ENCODE peak calls at places on chromosomes 6 and 20, in nine cellular contexts. T, Z, C, S, H, M, E, O and N are unnamed samples.

GRCh38 chr6:134420638-134421181 is 102.8 kb upstream of the SGK1 start:
- DNase-seq in M (no peak), S (no peak), T (no peak), C (no peak), E (no peak), H (no peak), O (no peak), Z (no peak), N (no peak)

GRCh38 chr20:1185781-1186334 is 1.1 kb upstream of the TMEM74B start:
- DNase-seq in O (no peak), E (peak), S (peak), H (no peak), C (peak), Z (peak), T (no peak), M (peak), N (no peak)

GRCh38 chr20:32418376-32418775 is 60.2 kb downstream of the ASXL1 start:
- DNase-seq in C (no peak), M (no peak), O (no peak), E (no peak), Z (no peak), S (no peak), H (no peak), T (no peak), N (no peak)

GRCh38 chr6:64330694-64331309 is 695.2 kb downstream of the PHF3 start:
- DNase-seq in O (no peak), E (peak), Z (no peak), T (peak), S (peak), M (peak), H (no peak), C (peak), N (peak)

GRCh38 chr20:63693079-63693974 is 3.1 kb upstream of the TNFRSF6B start:
- DNase-seq in E (no peak), O (peak), T (peak), H (peak), C (no peak), Z (no peak), S (no peak), M (no peak), N (no peak)

GRCh38 chr6:52512199-52512598 is 64.7 kb downstream of the TRAM2 start:
- DNase-seq in Z (peak), E (no peak), M (peak), T (peak), O (no peak), H (no peak), S (no peak), C (no peak), N (no peak)

GRCh38 chr6:5667737-5668136 is 339.0 kb downstream of the NRN1 start:
- DNase-seq in Z (no peak), H (no peak), C (no peak), T (no peak), E (no peak), O (no peak), M (no peak), S (no peak), N (no peak)

GRCh38 chr6:24431045-24431451 is 28.3 kb downstream of the MRS2 start:
- DNase-seq in T (no peak), O (no peak), E (peak), H (no peak), S (peak), M (no peak), C (no peak), Z (peak), N (peak)

GRCh38 chr6:138374230-138374629 is 3.5 kb upstream of the SMIM28 start:
- DNase-seq in Z (no peak), C (no peak), H (no peak), M (no peak), E (no peak), T (no peak), O (no peak), S (no peak), N (no peak)

GRCh38 chr6:121506761-121507754 is 71.6 kb downstream of the GJA1 start:
- DNase-seq in M (no peak), T (no peak), H (no peak), E (no peak), O (no peak), C (no peak), S (no peak), Z (no peak), N (no peak)

GRCh38 chr20:54691335-54691734 is 215.9 kb downstream of the DOK5 start:
- DNase-seq in S (no peak), C (no peak), M (no peak), O (no peak), E (no peak), T (no peak), Z (no peak), H (no peak), N (no peak)

GRCh38 chr6:47456536-47456975 is 21.0 kb upstream of the CD2AP start:
- DNase-seq in C (no peak), H (no peak), E (no peak), T (no peak), Z (no peak), M (no peak), O (no peak), S (no peak), N (no peak)

DNA sequence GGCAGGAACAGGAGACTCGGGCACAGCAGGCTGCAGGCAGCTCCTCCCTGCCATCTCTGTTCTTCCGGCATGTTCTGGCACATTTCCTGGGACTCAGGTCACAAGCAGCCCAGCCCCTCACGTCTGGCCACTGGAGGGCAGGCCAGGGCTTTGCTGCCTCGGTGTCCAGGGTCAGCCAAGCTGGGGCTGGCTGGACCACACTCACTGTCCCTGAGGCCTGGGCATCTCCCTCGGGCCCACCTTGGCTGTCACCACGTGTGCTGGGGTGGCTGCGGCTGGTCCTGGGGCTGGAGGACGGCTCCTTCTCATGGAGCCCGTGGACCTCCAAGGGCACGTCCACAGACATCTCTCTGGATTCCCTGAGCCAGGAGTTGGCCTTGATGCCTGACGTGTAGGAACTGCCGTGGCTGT is 18.5 kb downstream of the FRMD1 start:
- DNase-seq in M (peak), O (no peak), E (peak), H (no peak), Z (no peak), S (peak), C (peak), T (no peak), N (no peak)
- H3K27ac ChIP-seq in M (peak), O (no peak), E (no peak), H (no peak), Z (no peak), S (no peak), C (no peak), T (no peak), N (no peak)

GRCh38 chr6:39466664-39467063 is 144.2 kb upstream of the KCNK16 start:
- DNase-seq in E (no peak), O (no peak), H (no peak), T (no peak), C (no peak), S (no peak), M (peak), Z (no peak), N (no peak)

GRCh38 chr6:39465539-39465938 is 143.0 kb upstream of the KCNK16 start:
- DNase-seq in O (no peak), C (no peak), S (no peak), Z (no peak), H (no peak), E (no peak), T (no peak), M (no peak), N (no peak)

GRCh38 chr6:39468385-39468784 is 145.9 kb upstream of the KCNK16 start:
- DNase-seq in S (no peak), H (no peak), M (no peak), O (no peak), Z (no peak), E (no peak), C (no peak), T (no peak), N (no peak)

GRCh38 chr6:39464067-39464466 is 141.6 kb upstream of the KCNK16 start:
- DNase-seq in H (no peak), E (no peak), S (no peak), O (no peak), C (no peak), M (no peak), T (no peak), Z (no peak), N (no peak)
- TF ChIP-seq POLR2AphosphoS5 in H (no peak), E (no peak), S (no peak), O (no peak), C (no peak), M (no peak), T (no peak), Z (no peak), N (no peak)

GRCh38 chr6:111552999-111553398 is 52.7 kb downstream of the TRAF3IP2 start:
- DNase-seq in C (peak), Z (no peak), T (no peak), H (no peak), S (no peak), O (no peak), E (no peak), M (no peak), N (no peak)
- H3K27ac ChIP-seq in C (peak), Z (peak), T (peak), H (no peak), S (no peak), O (no peak), E (peak), M (peak), N (peak)

GRCh38 chr20:49279677-49280462 is 2.0 kb upstream of the ZNFX1 start:
- DNase-seq in H (no peak), Z (no peak), E (no peak), S (no peak), T (no peak), M (no peak), C (no peak), O (no peak), N (no peak)
- TF ChIP-seq POLR2AphosphoS5 in H (no peak), Z (peak), E (no peak), S (peak), T (no peak), M (no peak), C (no peak), O (no peak), N (peak)

DNA sequence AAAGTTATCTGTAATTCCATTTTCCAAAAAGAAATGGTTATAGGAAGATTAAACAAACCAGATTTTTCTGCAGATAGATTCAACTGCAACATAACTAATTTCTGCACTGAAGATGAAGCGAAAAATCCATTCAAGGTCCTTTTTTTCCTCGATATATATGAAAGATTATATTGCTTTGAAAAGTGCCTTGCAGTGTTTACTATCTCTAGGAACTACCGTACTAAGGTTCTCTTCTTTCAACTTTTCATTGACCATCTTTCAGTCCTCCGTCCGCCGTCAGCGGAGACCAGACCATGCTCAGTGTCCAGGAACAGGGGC is 545 bp downstream of the ZNF322 start:
- DNase-seq in H (no peak), O (no peak), S (no peak), E (no peak), T (no peak), M (no peak), C (no peak), Z (no peak), N (peak)
- H3K27ac ChIP-seq in H (peak), O (peak), S (peak), E (no peak), T (peak), M (peak), C (peak), Z (peak), N (peak)

GRCh38 chr20:9270831-9271230 is 201.9 kb downstream of the PLCB4 start:
- DNase-seq in M (no peak), S (no peak), T (no peak), O (no peak), H (no peak), C (no peak), E (no peak), Z (no peak), N (no peak)
- TF ChIP-seq POLR2AphosphoS5 in M (no peak), S (no peak), T (no peak), O (no peak), H (no peak), C (no peak), E (no peak), Z (no peak), N (no peak)

GRCh38 chr6:43773050-43773956 is 3.3 kb downstream of the VEGFA start:
- DNase-seq in M (peak), E (peak), S (peak), O (no peak), C (peak), Z (peak), H (peak), T (peak), N (no peak)
- H3K27ac ChIP-seq in M (peak), E (peak), S (peak), O (peak), C (peak), Z (peak), H (peak), T (peak), N (peak)